ENCODE peak calls at places on chromosomes 16 and 17, in seven cellular contexts. D is H9; N is cardiac muscle cell; S is thoracic aorta; Q is mesendoderm; E is CD4-positive, CD25-positive, alpha-beta regulatory T cell; B is right lobe of liver. C is an unnamed sample.
A peak's percentile ranks its signal among the peaks of the same experiment; 100 is the strongest.

GRCh38 chr17:42179911-42180410 is 981 bp downstream of the KCNH4 start:
- DNase-seq in B (no peak), S (no peak), N (peak; percentile 88), Q (peak; percentile 78), D (peak; percentile 88), E (no peak), C (no peak)

GRCh38 chr17:76940293-76940692 is 72.1 kb downstream of the MGAT5B start:
- DNase-seq in D (peak; percentile 82), E (no peak), Q (peak; percentile 53), B (no peak), N (no peak), S (no peak), C (no peak)

GRCh38 chr17:28849281-28849680 is 5.5 kb upstream of the ERAL1 start:
- DNase-seq in B (no peak), S (no peak), Q (peak; percentile 32), D (no peak), N (peak; percentile 50), E (no peak), C (no peak)

GRCh38 chr17:6457688-6458190 is 13.5 kb downstream of the PIMREG start:
- DNase-seq in N (no peak), S (no peak), Q (no peak), E (no peak), B (no peak), D (no peak), C (no peak)

GRCh38 chr17:30292490-30292858 is 730 bp upstream of the BLMH start:
- DNase-seq in D (no peak), N (no peak), Q (no peak), B (no peak), E (no peak), S (no peak), C (no peak)

GRCh38 chr17:7613769-7614421 is 802 bp downstream of the FXR2 start:
- DNase-seq in N (no peak), B (no peak), Q (peak; percentile 43), S (no peak), D (no peak), E (no peak), C (no peak)

GRCh38 chr17:17157041-17157440 is 49.1 kb downstream of the PLD6 start:
- DNase-seq in D (no peak), N (no peak), B (no peak), Q (no peak), E (no peak), S (no peak), C (no peak)

GRCh38 chr16:46920402-46921068 is 36.4 kb downstream of the GPT2 start:
- DNase-seq in B (no peak), Q (no peak), E (no peak), D (no peak), N (no peak), S (no peak), C (no peak)

GRCh38 chr16:69762843-69763556 is 868 bp downstream of the WWP2 start:
- DNase-seq in B (no peak), D (no peak), Q (peak; percentile 44), S (no peak), E (no peak), N (peak; percentile 39), C (peak; percentile 6)

GRCh38 chr16:23608194-23608593 is 12.1 kb upstream of the NDUFAB1 start:
- DNase-seq in B (no peak), Q (no peak), N (no peak), D (no peak), S (no peak), E (no peak), C (no peak)

GRCh38 chr17:40352779-40353394 is 11.7 kb downstream of the GJD3 start:
- DNase-seq in B (peak; percentile 80), Q (peak; percentile 60), E (no peak), S (no peak), N (no peak), D (no peak), C (no peak)

GRCh38 chr17:8472663-8473062 is 37.0 kb downstream of the NDEL1 start:
- DNase-seq in B (no peak), D (no peak), Q (no peak), N (no peak), S (no peak), E (no peak), C (no peak)

GRCh38 chr17:42474270-42474669 is 15.6 kb downstream of the ATP6V0A1 start:
- DNase-seq in E (no peak), Q (no peak), S (no peak), D (no peak), B (no peak), N (no peak), C (no peak)

GRCh38 chr17:42438600-42439567 is 15.8 kb upstream of the CAVIN1 start:
- DNase-seq in Q (peak; percentile 31), S (no peak), B (no peak), N (no peak), D (peak; percentile 74), E (no peak), C (peak; percentile 14)

GRCh38 chr16:75462804-75463203 is 1.7 kb downstream of the TMEM170A start:
- DNase-seq in B (no peak), Q (no peak), N (no peak), E (no peak), S (no peak), D (no peak), C (no peak)

GRCh38 chr16:65832679-65833078 is 533.8 kb upstream of the CDH5 start:
- DNase-seq in D (no peak), N (no peak), S (no peak), B (no peak), Q (peak; percentile 13), E (no peak), C (no peak)

GRCh38 chr17:7046127-7046724 is 2.3 kb upstream of the SLC16A11 start:
- DNase-seq in D (peak; percentile 81), E (peak; percentile 35), Q (peak; percentile 78), S (no peak), N (peak; percentile 34), B (no peak), C (no peak)

GRCh38 chr17:77438241-77439204 is 297.8 kb downstream of the SEC14L1 start:
- DNase-seq in S (no peak), N (no peak), B (no peak), E (no peak), Q (no peak), D (no peak), C (no peak)

GRCh38 chr17:40095944-40096791 is 4.2 kb downstream of the NR1D1 start:
- DNase-seq in Q (no peak), D (no peak), S (no peak), N (no peak), B (no peak), E (peak; percentile 86), C (peak; percentile 89)

DNA sequence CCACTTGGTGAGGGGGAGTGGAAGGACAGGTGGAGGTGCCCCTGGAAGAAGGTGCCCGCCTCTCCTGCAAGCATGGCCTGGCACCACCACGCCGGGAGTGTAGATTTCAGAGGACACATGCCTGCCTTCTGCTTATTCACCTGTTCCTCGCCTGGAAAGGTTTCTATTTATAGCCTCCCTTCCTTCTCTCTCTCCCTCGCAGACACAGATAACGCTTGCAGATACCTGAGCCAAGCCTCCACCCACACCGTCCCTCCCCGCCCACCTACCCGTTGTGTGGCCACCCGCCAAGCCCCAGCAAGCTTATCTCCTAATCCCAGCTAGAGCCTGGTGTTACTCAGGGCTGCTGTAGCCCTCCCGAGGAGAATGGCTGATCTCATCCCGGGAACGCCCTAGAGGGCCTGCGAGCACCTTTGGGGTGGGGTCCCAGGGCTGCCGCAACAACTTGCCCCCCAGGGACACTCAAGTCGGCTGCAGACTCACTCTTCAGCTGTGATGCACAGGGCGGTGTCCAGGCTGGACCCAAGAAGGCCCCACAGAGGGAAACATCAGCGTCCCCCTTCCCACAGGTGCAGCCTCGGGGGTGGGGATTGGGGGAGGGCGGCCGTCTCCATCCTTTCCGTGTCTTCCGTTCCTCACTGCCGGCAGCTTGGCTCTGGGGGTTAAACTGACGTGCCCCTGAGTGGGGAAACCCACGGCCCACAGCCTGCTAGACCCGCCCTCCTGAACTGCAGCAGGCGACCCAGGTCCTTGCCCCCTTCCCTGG is 1.9 kb upstream of the SNAI3 start:
- DNase-seq in Q (peak; percentile 34), B (no peak), D (no peak), S (no peak), N (no peak), E (no peak), C (no peak)
- H3K4me1 ChIP-seq in Q (no peaks in the 10 kb centered on the region), B (no peaks in the 10 kb centered on the region), D (no peaks in the 10 kb centered on the region), S (peaks cover 4% of the 10 kb centered on the region), N (peaks cover 18% of the 10 kb centered on the region), E (peaks cover 61% of the 10 kb centered on the region), C (peaks cover 52% of the 10 kb centered on the region)

GRCh38 chr16:10926094-10926493 is 16.2 kb downstream of the DEXI start:
- DNase-seq in Q (no peak), N (no peak), S (no peak), D (no peak), B (no peak), E (no peak), C (no peak)
- H3K27ac ChIP-seq in Q (no peak overlapping the region), N (no peak overlapping the region), S (no peak overlapping the region), D (no peak overlapping the region), B (peak overlapping the region; percentile 33), E (no peak overlapping the region), C (no peak overlapping the region)

GRCh38 chr17:81043725-81044427 is 8.9 kb downstream of the BAIAP2 start:
- DNase-seq in Q (peak; percentile 90), N (no peak), S (no peak), D (peak; percentile 83), E (no peak), B (peak; percentile 64), C (no peak)

GRCh38 chr17:81042606-81043005 is 7.7 kb downstream of the BAIAP2 start:
- DNase-seq in D (no peak), B (no peak), Q (no peak), E (no peak), S (no peak), N (no peak), C (no peak)

GRCh38 chr17:81044764-81045589 is 10.0 kb downstream of the BAIAP2 start:
- DNase-seq in D (no peak), N (no peak), S (no peak), E (no peak), B (peak; percentile 87), Q (no peak), C (no peak)

GRCh38 chr17:81044428-81044763 is 9.4 kb downstream of the BAIAP2 start:
- DNase-seq in D (no peak), S (no peak), Q (no peak), N (no peak), E (no peak), B (no peak), C (no peak)

DNA sequence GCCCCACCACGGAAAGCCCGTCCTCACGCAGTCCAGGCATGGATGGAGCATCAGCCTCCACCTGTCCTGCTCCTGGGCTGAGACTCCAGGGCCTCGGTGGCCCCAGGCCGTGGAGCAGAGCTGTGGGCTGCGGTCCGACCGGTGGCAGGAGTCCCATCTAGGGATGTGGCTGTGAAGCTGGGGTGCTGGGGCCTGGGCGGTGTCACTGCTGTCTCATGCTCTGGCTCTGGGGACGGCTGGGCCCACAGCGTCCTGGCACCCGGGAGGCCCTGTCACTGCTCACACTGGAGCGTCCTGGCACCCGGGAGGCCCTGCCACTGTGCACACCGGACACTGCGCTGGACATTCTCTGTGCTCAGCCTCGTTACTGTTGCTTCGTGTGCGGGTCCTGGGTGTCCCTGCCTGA is 8.4 kb downstream of the BAIAP2 start:
- DNase-seq in D (no peak), N (no peak), S (no peak), E (no peak), Q (no peak), B (no peak), C (no peak)
- H3K27me3 ChIP-seq in D (no peaks in the 10 kb centered on the region), N (no peaks in the 10 kb centered on the region), S (no peaks in the 10 kb centered on the region), E (no peaks in the 10 kb centered on the region), Q (no peaks in the 10 kb centered on the region), B (no peaks in the 10 kb centered on the region), C (no peaks in the 10 kb centered on the region)

DNA sequence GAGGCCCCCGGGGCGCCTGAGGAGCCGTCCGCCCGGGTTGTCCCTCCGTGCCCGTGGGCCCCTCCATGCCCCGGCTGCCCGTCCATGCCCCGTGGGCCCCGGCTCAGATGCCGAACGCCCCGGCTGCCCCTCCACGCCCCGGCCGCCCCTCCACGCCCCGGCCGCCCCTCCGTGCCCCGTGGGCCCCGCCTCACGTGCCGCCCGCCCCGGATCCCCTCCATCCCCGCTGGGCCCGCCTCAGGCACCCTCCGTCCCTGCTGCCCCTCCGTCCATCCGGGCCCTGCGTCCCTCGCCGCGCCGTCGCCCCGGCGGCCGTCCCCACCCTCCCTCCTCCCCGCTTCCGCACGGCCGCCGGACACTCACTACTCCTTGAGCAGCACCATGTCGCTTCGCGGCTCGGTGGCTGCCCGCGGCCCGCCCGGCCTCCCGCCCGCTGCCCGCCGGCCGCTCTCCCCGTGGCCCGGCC is 381 bp downstream of the PITPNA start:
- DNase-seq in B (no peak), D (peak; percentile 65), Q (no peak), N (peak; percentile 74), S (no peak), E (no peak), C (no peak)
- H3K4me1 ChIP-seq in B (no peaks in the 10 kb centered on the region), D (peaks cover 11% of the 10 kb centered on the region), Q (no peaks in the 10 kb centered on the region), N (peaks cover 10% of the 10 kb centered on the region), S (peaks cover 5% of the 10 kb centered on the region), E (peaks cover 21% of the 10 kb centered on the region), C (peaks cover 22% of the 10 kb centered on the region)

C was measured in effector memory CD4-positive, alpha-beta T cell.